ENCODE peak calls at places on chromosomes 3 and 15, in four cellular contexts. Y is GM23248, N is upper lobe of right lung, L is cardiac muscle cell. B is an unnamed sample. For H3K4me1, the result is how much of the 10 kb centered on the place peaks cover.

GRCh38 chr15:55322452-55322851 is 3.4 kb downstream of the PIGB start:
- DNase-seq in Y (no peak), N (no peak), L (no peak), B (no peak)

GRCh38 chr15:71529353-71529752 is 281.0 kb upstream of the NR2E3 start:
- DNase-seq in Y (no peak), N (no peak), L (no peak), B (no peak)

GRCh38 chr15:49987198-49987785 is 131.7 kb downstream of the ATP8B4 start:
- DNase-seq in Y (peak), N (no peak), L (no peak), B (no peak)

GRCh38 chr3:131353946-131354345 is 27.6 kb upstream of the NUDT16 start:
- DNase-seq in Y (no peak), N (no peak), L (no peak), B (no peak)

GRCh38 chr15:95469601-95470000 is 860.9 kb upstream of the NR2F2 start:
- DNase-seq in Y (no peak), N (no peak), L (no peak), B (no peak)

GRCh38 chr3:88462241-88462640 is 312.5 kb downstream of the C3orf38 start:
- DNase-seq in Y (no peak), N (no peak), L (no peak), B (no peak)

GRCh38 chr3:139935866-139936817 is 1.2 kb downstream of the CLSTN2 start:
- DNase-seq in Y (peak), N (peak), L (peak), B (peak)

GRCh38 chr3:100682854-100683760 is 26.2 kb upstream of the TFG start:
- DNase-seq in Y (no peak), N (no peak), L (no peak), B (no peak)

GRCh38 chr15:24916305-24917009 is 38.3 kb upstream of the SNRPN start:
- DNase-seq in Y (no peak), N (no peak), L (no peak), B (no peak)

GRCh38 chr3:185024966-185025365 is 127.9 kb downstream of the C3orf70 start:
- DNase-seq in Y (no peak), N (no peak), L (peak), B (no peak)

GRCh38 chr3:65083240-65083639 is 395.4 kb upstream of the ADAMTS9 start:
- DNase-seq in Y (no peak), N (no peak), L (no peak), B (no peak)

GRCh38 chr3:108485146-108485545 is 25.2 kb downstream of the MYH15 start:
- DNase-seq in Y (no peak), N (no peak), L (no peak), B (no peak)

GRCh38 chr15:41567870-41568269 is 8.9 kb downstream of the TYRO3 start:
- DNase-seq in Y (no peak), N (no peak), L (no peak), B (no peak)

GRCh38 chr3:39428745-39429201 is 22.3 kb downstream of the RPSA start:
- DNase-seq in Y (no peak), N (no peak), L (no peak), B (peak)

GRCh38 chr3:117997201-117998049 is 1037.2 kb downstream of the IGSF11 start:
- DNase-seq in Y (peak), N (peak), L (peak), B (peak)

GRCh38 chr3:44966795-44967278 is 9.1 kb downstream of the ZDHHC3 start:
- DNase-seq in Y (no peak), N (no peak), L (no peak), B (no peak)

GRCh38 chr3:15629860-15630597 is 28.5 kb downstream of the BTD start:
- DNase-seq in Y (peak), N (no peak), L (peak), B (no peak)
- H3K4me3 ChIP-seq in Y (peak), N (peak), L (no peak), B (peak)

DNA sequence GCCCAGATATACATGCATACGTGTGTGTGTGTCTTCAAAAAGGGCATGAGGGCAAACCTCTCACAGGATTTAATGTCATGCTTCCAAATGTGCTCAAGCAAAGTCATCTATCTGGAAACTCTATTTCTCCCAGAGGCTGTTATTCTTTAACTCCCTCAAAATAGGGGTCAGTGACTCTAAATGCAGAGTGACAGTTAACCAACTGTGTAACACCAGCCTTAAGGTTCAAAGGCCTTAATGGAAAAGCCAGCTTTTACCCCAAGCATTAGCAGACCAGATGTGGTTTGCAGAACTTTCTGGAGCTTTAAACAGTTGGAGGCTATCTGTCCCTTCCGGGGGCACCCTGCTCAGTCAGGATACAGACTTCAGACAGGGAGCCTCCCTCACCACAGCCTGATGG is 70.4 kb upstream of the SLC7A14 start:
- DNase-seq in Y (no peak), N (no peak), L (no peak), B (no peak)
- H3K4me1 ChIP-seq in Y (under half), N (under half), L (under half), B (under half)

GRCh38 chr3:174783502-174783901 is 75.6 kb upstream of the NAALADL2 start:
- DNase-seq in Y (no peak), N (no peak), L (no peak), B (no peak)
- H3K27ac ChIP-seq in Y (no peak), N (no peak), L (no peak), B (no peak)

DNA sequence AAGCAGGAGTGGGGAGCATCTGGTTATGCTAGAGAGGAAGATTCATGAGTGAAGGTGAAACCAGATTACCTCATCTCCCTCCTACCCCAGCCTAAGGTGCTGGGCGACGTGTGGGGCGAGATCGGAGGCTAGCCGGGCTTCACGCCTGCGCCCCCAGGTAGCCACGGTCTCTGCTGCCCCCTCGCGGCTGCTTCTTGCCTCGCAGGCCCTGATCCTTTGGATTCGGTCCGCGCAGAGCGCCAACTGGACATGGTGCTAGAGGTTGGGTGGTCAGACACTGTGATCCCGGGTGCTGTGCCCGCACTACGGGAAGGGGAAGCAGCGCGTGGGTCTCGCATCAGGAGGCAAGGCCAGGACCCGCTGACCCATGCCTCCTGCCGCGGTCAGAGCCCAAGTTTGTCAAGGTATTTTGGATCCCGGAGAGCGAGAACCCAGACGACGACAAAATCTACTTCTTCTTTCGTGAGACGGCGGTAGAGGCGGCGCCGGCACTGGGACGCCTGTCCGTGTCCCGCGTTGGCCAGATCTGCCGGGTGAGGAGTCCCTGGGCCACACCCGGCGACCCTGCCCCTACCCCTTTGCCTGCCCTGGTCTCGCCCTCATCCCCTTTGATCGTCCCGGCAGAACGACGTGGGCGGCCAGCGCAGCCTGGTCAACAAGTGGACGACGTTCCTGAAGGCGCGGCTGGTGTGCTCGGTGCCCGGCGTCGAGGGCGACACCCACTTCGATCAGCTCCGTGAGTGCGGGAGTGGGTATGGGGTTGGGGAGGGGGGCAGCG is 4.2 kb downstream of the SEMA3B start:
- DNase-seq in Y (peak), N (peak), L (peak), B (peak)
- H3K4me3 ChIP-seq in Y (peak), N (peak), L (no peak), B (no peak)

DNA sequence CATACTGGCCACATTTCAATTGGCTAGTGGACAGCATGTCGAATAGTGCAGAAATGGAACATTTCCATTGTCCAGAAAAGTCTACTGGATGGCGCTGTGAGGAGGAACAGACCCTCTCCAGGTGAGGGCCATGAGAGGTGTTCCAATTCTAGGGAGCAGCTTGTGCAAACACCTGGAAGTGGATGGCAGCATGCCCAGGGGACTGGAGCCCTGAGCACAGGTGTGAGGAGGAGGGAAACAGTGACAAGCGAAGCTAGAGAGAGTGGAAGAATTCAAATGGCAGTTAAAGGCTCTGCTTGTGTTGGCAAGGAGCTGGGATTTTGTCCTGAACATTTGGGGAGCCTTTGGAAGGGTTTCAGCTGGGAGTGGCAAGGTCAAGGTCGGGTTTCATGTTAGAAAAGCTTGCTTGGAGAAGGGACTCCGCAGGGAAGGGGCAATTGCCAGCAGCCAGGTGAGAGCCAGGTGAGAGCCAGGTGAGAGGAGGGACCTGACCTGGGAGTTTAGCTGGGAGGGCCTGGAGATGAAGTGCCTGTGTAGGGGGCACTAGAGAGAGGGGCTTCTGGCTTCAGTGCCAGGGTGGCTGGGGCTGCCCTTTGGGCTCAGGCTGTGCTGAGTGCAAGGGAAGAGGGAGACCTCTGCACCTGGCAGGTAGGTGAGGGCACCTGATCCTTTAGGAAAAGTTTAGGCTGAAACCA is 93.8 kb downstream of the LINGO1 start:
- DNase-seq in Y (no peak), N (peak), L (no peak), B (no peak)
- H3K4me1 ChIP-seq in Y (under half), N (under half), L (under half), B (under half)

GRCh38 chr3:149449799-149450198 is 24.7 kb upstream of the TM4SF4 start:
- DNase-seq in Y (no peak), N (no peak), L (peak), B (no peak)
- H3K27ac ChIP-seq in Y (peak), N (peak), L (peak), B (peak)

GRCh38 chr15:83613146-83613635 is 40.7 kb upstream of the ADAMTSL3 start:
- DNase-seq in Y (no peak), N (no peak), L (no peak), B (no peak)
- H3K4me3 ChIP-seq in Y (no peak), N (no peak), L (no peak), B (no peak)

GRCh38 chr3:12558706-12559105 is 1.8 kb downstream of the MKRN2 start:
- DNase-seq in Y (no peak), N (no peak), L (no peak), B (no peak)
- H3K4me1 ChIP-seq in Y (under half), N (under half), L (under half), B (under half)